ENCODE peak calls at places on chromosomes 16 and 17, in seven cellular contexts. E is stomach, N is activated T-cell treated with anti-CD3 and anti-CD28 coated beads for 1 hour, T is colonic mucosa, L is EH, P is hypothalamus, V is naive B cell. Q is an unnamed sample.

GRCh38 chr16:53071748-53072301 is 17.0 kb downstream of the CHD9 start:
- DNase-seq in E (no peak), T (no peak), N (no peak), L (no peak), P (peak; percentile 3), V (no peak), Q (no peak)

GRCh38 chr16:4517812-4518211 is 20.8 kb downstream of the CDIP1 start:
- DNase-seq in L (peak; percentile 32), T (no peak), V (no peak), P (no peak), E (no peak), N (no peak), Q (peak; percentile 40)

GRCh38 chr17:31313982-31314787 is at the start of gene EVI2B:
- DNase-seq in L (peak; percentile 72), P (no peak), E (no peak), T (no peak), V (peak; percentile 74), N (no peak), Q (peak; percentile 91)

GRCh38 chr16:24146523-24146922 is 109.6 kb upstream of the CACNG3 start:
- DNase-seq in T (no peak), N (no peak), L (no peak), P (no peak), E (no peak), V (no peak), Q (no peak)

GRCh38 chr16:59205403-59205802 is 471.3 kb upstream of the GOT2 start:
- DNase-seq in E (no peak), P (no peak), T (no peak), N (no peak), L (no peak), V (no peak), Q (no peak)

GRCh38 chr17:74949455-74950115 is 13.9 kb downstream of the OTOP3 start:
- DNase-seq in T (no peak), V (no peak), L (no peak), P (no peak), N (no peak), E (no peak), Q (no peak)

GRCh38 chr17:7323731-7324437 is 5.3 kb downstream of the NEURL4 start:
- DNase-seq in N (peak; percentile 63), V (peak; percentile 55), T (peak; percentile 53), P (no peak), L (peak; percentile 32), E (peak; percentile 67), Q (no peak)

GRCh38 chr17:77507116-77507885 is 366.5 kb downstream of the SEC14L1 start:
- DNase-seq in V (no peak), L (no peak), T (no peak), N (no peak), P (no peak), E (no peak), Q (no peak)

GRCh38 chr16:67406111-67406593 is 10.1 kb downstream of the ZDHHC1 start:
- DNase-seq in E (no peak), T (no peak), N (no peak), V (no peak), L (no peak), P (no peak), Q (peak; percentile 18)

GRCh38 chr17:64411999-64412771 is 21.5 kb upstream of the PECAM1 start:
- DNase-seq in N (no peak), E (no peak), T (peak; percentile 27), V (peak; percentile 70), P (peak; percentile 21), L (peak; percentile 34), Q (peak; percentile 50)

GRCh38 chr16:48353565-48354163 is 31.5 kb downstream of the SIAH1 start:
- DNase-seq in N (peak; percentile 38), T (peak; percentile 65), P (no peak), L (peak; percentile 78), E (peak; percentile 63), V (peak; percentile 67), Q (peak; percentile 74)

GRCh38 chr17:1229354-1229890 is 40.8 kb upstream of the BHLHA9 start:
- DNase-seq in E (peak; percentile 71), L (no peak), T (peak; percentile 91), V (peak; percentile 90), N (no peak), P (no peak), Q (peak; percentile 24)

GRCh38 chr16:21277927-21278706 is at the start of gene CRYM:
- DNase-seq in V (peak; percentile 67), E (peak; percentile 64), P (no peak), L (peak; percentile 26), T (peak; percentile 83), N (peak; percentile 14), Q (peak; percentile 24)

GRCh38 chr17:22692066-22692800 is 999.9 kb downstream of the KCNJ18 start:
- DNase-seq in L (no peak), E (no peak), P (no peak), V (no peak), N (no peak), T (no peak), Q (no peak)

GRCh38 chr16:2692948-2693651 is 10.8 kb downstream of the KCTD5 start:
- DNase-seq in T (no peak), N (no peak), L (no peak), P (peak; percentile 64), V (no peak), E (peak; percentile 48), Q (peak; percentile 35)

GRCh38 chr17:70968302-70968701 is 799.0 kb downstream of the KCNJ2 start:
- DNase-seq in N (no peak), L (no peak), E (no peak), V (no peak), T (no peak), P (no peak), Q (peak; percentile 28)

GRCh38 chr16:24771132-24771778 is 41.8 kb downstream of the TNRC6A start:
- DNase-seq in P (no peak), E (no peak), V (no peak), L (peak; percentile 37), T (no peak), N (no peak), Q (peak; percentile 83)

GRCh38 chr17:50027639-50028206 is 28.2 kb upstream of the ITGA3 start:
- DNase-seq in L (peak; percentile 98), T (peak; percentile 56), P (no peak), E (peak; percentile 66), V (no peak), N (no peak), Q (peak; percentile 96)

GRCh38 chr17:80455328-80455710 is 21.1 kb downstream of the NPTX1 start:
- DNase-seq in E (peak; percentile 48), P (no peak), N (peak; percentile 22), T (no peak), L (peak; percentile 64), V (no peak), Q (peak; percentile 52)

GRCh38 chr17:34756670-34757021 is 177.3 kb downstream of the TMEM132E start:
- DNase-seq in V (no peak), P (no peak), L (peak; percentile 58), E (no peak), T (no peak), N (no peak), Q (peak; percentile 5)

GRCh38 chr17:44379887-44380286 is 9.6 kb downstream of the ITGA2B start:
- DNase-seq in L (no peak), V (no peak), T (no peak), E (no peak), N (no peak), P (no peak), Q (no peak)

GRCh38 chr17:57555636-57556175 is 189.4 kb downstream of the CCDC182 start:
- DNase-seq in P (no peak), V (no peak), N (no peak), E (no peak), T (no peak), L (peak; percentile 14), Q (no peak)

GRCh38 chr17:8740486-8740885 is 4.2 kb downstream of the CCDC42 start:
- DNase-seq in L (no peak), E (no peak), T (no peak), N (peak; percentile 40), P (no peak), V (peak; percentile 44), Q (no peak)

GRCh38 chr17:17001874-17002520 is 30.1 kb upstream of the TNFRSF13B start:
- DNase-seq in E (peak; percentile 90), P (peak; percentile 30), T (peak; percentile 77), V (peak; percentile 71), N (peak; percentile 69), L (peak; percentile 66), Q (peak; percentile 48)

GRCh38 chr17:933168-934083 is 46.1 kb downstream of the NXN start:
- DNase-seq in L (peak; percentile 96), N (no peak), P (no peak), E (peak; percentile 46), T (no peak), V (no peak), Q (peak; percentile 98)

GRCh38 chr17:31604936-31605335 is 213.5 kb downstream of the RAB11FIP4 start:
- DNase-seq in N (no peak), E (no peak), T (no peak), P (no peak), V (no peak), L (no peak), Q (no peak)

GRCh38 chr17:62627904-62628603 is 584 bp downstream of the MRC2 start:
- DNase-seq in T (peak; percentile 39), L (peak; percentile 79), E (no peak), N (peak; percentile 17), V (no peak), P (no peak), Q (peak; percentile 79)

GRCh38 chr17:34607917-34608316 is 28.5 kb downstream of the TMEM132E start:
- DNase-seq in V (no peak), T (no peak), L (no peak), P (no peak), E (no peak), N (no peak), Q (no peak)

GRCh38 chr16:79061199-79061598 is 539.3 kb downstream of the MAF start:
- DNase-seq in L (no peak), T (no peak), P (no peak), V (no peak), N (no peak), E (no peak), Q (no peak)

GRCh38 chr16:24088767-24089166 is 167.4 kb upstream of the CACNG3 start:
- DNase-seq in L (no peak), V (no peak), E (no peak), P (no peak), T (no peak), N (no peak), Q (no peak)

Q was measured in iris pigment epithelial cell.